ENCODE peak calls at places on chromosomes 6 and 20, in eight cellular contexts. Y is mucosa of gallbladder; B is mesothelial cell of epicardium; D is DMS153; H is upper lobe of left lung; W is iris pigment epithelial cell; F is T-helper 2 cell; T is effector CD4-positive, alpha-beta T cell. Z is an unnamed sample.

GRCh38 chr6:163754866-163755265 is 340.3 kb downstream of the QKI start:
- DNase-seq in H (peak), F (no peak), Y (no peak), T (no peak), W (no peak), D (no peak), B (no peak), Z (no peak)

GRCh38 chr20:57393321-57394086 is 2.3 kb downstream of the RBM38 start:
- DNase-seq in T (no peak), W (no peak), H (no peak), B (no peak), D (peak), F (no peak), Y (no peak), Z (no peak)

GRCh38 chr6:140485740-140486467 is 1111.5 kb upstream of the CITED2 start:
- DNase-seq in W (peak), T (no peak), D (peak), F (no peak), B (no peak), Y (no peak), H (peak), Z (peak)

GRCh38 chr6:139373154-139373927 is 1.1 kb downstream of the CITED2 start:
- DNase-seq in W (peak), T (peak), F (peak), B (peak), D (peak), Y (peak), H (peak), Z (peak)

GRCh38 chr6:125357515-125358256 is 55.9 kb upstream of the HDDC2 start:
- DNase-seq in Y (no peak), T (no peak), D (no peak), B (no peak), H (no peak), W (peak), F (no peak), Z (no peak)

GRCh38 chr6:53009056-53009455 is 14.0 kb upstream of the GSTA4 start:
- DNase-seq in H (no peak), B (no peak), D (no peak), W (no peak), T (no peak), F (no peak), Y (no peak), Z (no peak)

GRCh38 chr20:23349338-23350006 is 1.1 kb upstream of the NXT1 start:
- DNase-seq in H (no peak), D (no peak), Y (no peak), T (peak), W (no peak), B (no peak), F (no peak), Z (no peak)

GRCh38 chr6:111987295-111987694 is 66.6 kb upstream of the CCN6 start:
- DNase-seq in B (no peak), D (no peak), H (no peak), F (no peak), T (no peak), W (no peak), Y (no peak), Z (no peak)

GRCh38 chr20:16551601-16552419 is 21.4 kb downstream of the KIF16B start:
- DNase-seq in D (no peak), T (no peak), B (no peak), H (no peak), W (peak), Y (no peak), F (no peak), Z (no peak)

GRCh38 chr6:98946877-98947410 is 802 bp downstream of the FBXL4 start:
- DNase-seq in Y (peak), D (peak), H (peak), W (peak), B (no peak), F (peak), T (peak), Z (no peak)

GRCh38 chr6:34324738-34325444 is 67.6 kb downstream of the NUDT3 start:
- DNase-seq in H (no peak), F (no peak), W (peak), T (no peak), D (no peak), Y (no peak), B (no peak), Z (peak)

GRCh38 chr6:39992861-39993622 is 58.8 kb upstream of the MOCS1 start:
- DNase-seq in W (no peak), D (no peak), Y (no peak), T (no peak), F (no peak), B (no peak), H (no peak), Z (no peak)

GRCh38 chr6:31729979-31730630 is 1.0 kb upstream of the DDAH2 start:
- DNase-seq in T (peak), W (peak), H (peak), F (peak), B (peak), D (peak), Y (peak), Z (no peak)

GRCh38 chr20:25695532-25696383 is 895 bp downstream of the ZNF337 start:
- DNase-seq in F (no peak), W (peak), B (no peak), H (no peak), Y (no peak), D (no peak), T (no peak), Z (no peak)

GRCh38 chr6:26240157-26240980 is 124.6 kb upstream of the BTN3A2 start:
- DNase-seq in D (no peak), H (peak), T (peak), Y (peak), F (peak), B (no peak), W (peak), Z (peak)

GRCh38 chr6:159094444-159095252 is 49.9 kb upstream of the TAGAP start:
- DNase-seq in F (peak), Y (no peak), T (peak), H (no peak), W (no peak), B (no peak), D (no peak), Z (no peak)

GRCh38 chr20:23691675-23692074 is 2.8 kb upstream of the CST4 start:
- DNase-seq in H (no peak), T (no peak), B (no peak), Y (no peak), W (no peak), F (no peak), D (no peak), Z (no peak)

GRCh38 chr20:17795449-17796095 is 95.8 kb downstream of the BANF2 start:
- DNase-seq in B (no peak), D (no peak), Y (no peak), H (no peak), T (no peak), F (no peak), W (no peak), Z (no peak)

GRCh38 chr20:50226093-50226974 is 35.7 kb downstream of the CEBPB start:
- DNase-seq in H (peak), T (no peak), D (no peak), Y (no peak), W (peak), B (no peak), F (no peak), Z (no peak)

GRCh38 chr20:43667341-43668132 is 623 bp downstream of the MYBL2 start:
- DNase-seq in F (no peak), D (peak), W (no peak), B (no peak), H (no peak), T (no peak), Y (no peak), Z (no peak)

GRCh38 chr6:18308070-18308735 is 43.9 kb upstream of the DEK start:
- DNase-seq in Y (no peak), F (no peak), D (no peak), H (no peak), T (no peak), W (peak), B (no peak), Z (no peak)

GRCh38 chr6:15887491-15888461 is 224.9 kb upstream of the DTNBP1 start:
- DNase-seq in T (no peak), B (no peak), F (no peak), D (no peak), W (no peak), Y (no peak), H (no peak), Z (no peak)

GRCh38 chr6:39530201-39530759 is 194.9 kb downstream of the KIF6 start:
- DNase-seq in Y (no peak), W (peak), D (no peak), F (no peak), T (no peak), H (no peak), B (no peak), Z (no peak)

GRCh38 chr6:169427856-169428255 is 174.2 kb upstream of the THBS2 start:
- DNase-seq in F (no peak), W (peak), D (no peak), H (no peak), B (no peak), Y (no peak), T (no peak), Z (peak)

GRCh38 chr6:144284753-144285547 is at the start of gene UTRN:
- DNase-seq in H (peak), D (no peak), W (peak), B (peak), T (peak), F (peak), Y (peak), Z (peak)

GRCh38 chr6:63598251-63599036 is 26.2 kb downstream of the LOC128125822 start:
- DNase-seq in Y (peak), H (peak), B (peak), T (peak), F (peak), D (peak), W (peak), Z (no peak)

GRCh38 chr20:53080969-53081871 is 109.1 kb downstream of the TSHZ2 start:
- DNase-seq in T (no peak), Y (peak), H (peak), W (peak), B (no peak), F (no peak), D (peak), Z (no peak)

GRCh38 chr20:45330476-45330875 is 17.7 kb downstream of the SDC4 start:
- DNase-seq in W (no peak), F (no peak), Y (no peak), H (no peak), B (no peak), T (no peak), D (no peak), Z (no peak)

GRCh38 chr6:30006170-30007131 is 54.6 kb upstream of the POLR1H start:
- DNase-seq in W (no peak), Y (peak), H (peak), D (no peak), F (no peak), T (no peak), B (no peak), Z (no peak)

GRCh38 chr6:109740787-109741186 is 49.7 kb downstream of the FIG4 start:
- DNase-seq in B (no peak), F (no peak), Y (no peak), H (peak), W (no peak), T (no peak), D (no peak), Z (no peak)

GRCh38 chr6:44166591-44167184 is 8.1 kb downstream of the CAPN11 start:
- DNase-seq in D (no peak), Y (no peak), B (no peak), T (no peak), W (no peak), H (no peak), F (no peak), Z (no peak)

GRCh38 chr6:128204621-128205020 is 303.8 kb upstream of the THEMIS start:
- DNase-seq in W (peak), Y (no peak), F (no peak), B (no peak), H (no peak), D (no peak), T (no peak), Z (no peak)

GRCh38 chr20:58044286-58044685 is 184.2 kb downstream of the ANKRD60 start:
- DNase-seq in D (no peak), Y (no peak), W (no peak), H (no peak), F (no peak), B (no peak), T (no peak), Z (no peak)

GRCh38 chr6:144741659-144742058 is 456.5 kb downstream of the UTRN start:
- DNase-seq in D (peak), H (no peak), T (no peak), F (no peak), B (no peak), W (no peak), Y (no peak), Z (no peak)

GRCh38 chr6:121876721-121877120 is 441.3 kb downstream of the GJA1 start:
- DNase-seq in W (no peak), D (no peak), Y (no peak), T (no peak), F (no peak), H (no peak), B (no peak), Z (no peak)